ENCODE peak calls at places on chromosomes 7 and 10, in ten cellular contexts. A, N, P, M, Q, R, G, C, J and B are unnamed samples.

GRCh38 chr7:94907026-94907419 is 371 bp upstream of the PPP1R9A start:
- DNase-seq in A (no peak), N (peak; percentile 12), P (peak; percentile 60), M (no peak), Q (no peak), R (no peak), G (no peak), C (no peak), J (no peak), B (no peak)

GRCh38 chr10:688621-689426 is 644 bp downstream of the DIP2C start:
- DNase-seq in A (peak; percentile 35), N (no peak), P (no peak), M (no peak), Q (peak; percentile 54), R (peak; percentile 36), G (no peak), C (no peak), J (peak; percentile 45), B (peak; percentile 89)

GRCh38 chr10:86614853-86615252 is 39.5 kb upstream of the OPN4 start:
- DNase-seq in A (no peak), N (no peak), P (no peak), M (peak; percentile 47), Q (no peak), R (no peak), G (no peak), C (no peak), J (no peak), B (peak; percentile 24)

GRCh38 chr7:82234457-82235049 is 209.0 kb downstream of the CACNA2D1 start:
- DNase-seq in A (peak; percentile 11), N (peak; percentile 16), P (no peak), M (no peak), Q (no peak), R (no peak), G (no peak), C (no peak), J (no peak), B (no peak)

GRCh38 chr10:97888641-97889262 is 39.1 kb downstream of the GOLGA7B start:
- DNase-seq in A (peak; percentile 86), N (no peak), P (no peak), M (no peak), Q (no peak), R (peak; percentile 19), G (peak; percentile 86), C (no peak), J (peak; percentile 67), B (no peak)

GRCh38 chr10:71344916-71345557 is 26.0 kb downstream of the SLC29A3 start:
- DNase-seq in A (no peak), N (no peak), P (no peak), M (no peak), Q (no peak), R (no peak), G (peak; percentile 27), C (no peak), J (no peak), B (no peak)

GRCh38 chr7:26143298-26144044 is 8.5 kb upstream of the NFE2L3 start:
- DNase-seq in A (peak; percentile 24), N (no peak), P (no peak), M (no peak), Q (no peak), R (no peak), G (no peak), C (no peak), J (no peak), B (no peak)

GRCh38 chr10:97116534-97117162 is 69.1 kb downstream of the SLIT1 start:
- DNase-seq in A (no peak), N (no peak), P (no peak), M (no peak), Q (no peak), R (no peak), G (no peak), C (no peak), J (no peak), B (no peak)

GRCh38 chr10:97497572-97498075 is 598 bp downstream of the MMS19 start:
- DNase-seq in A (peak; percentile 97), N (peak; percentile 69), P (peak; percentile 94), M (peak; percentile 81), Q (peak; percentile 74), R (peak; percentile 84), G (peak; percentile 85), C (peak; percentile 46), J (peak; percentile 74), B (peak; percentile 95)

GRCh38 chr10:113524539-113525490 is 28.0 kb upstream of the HABP2 start:
- DNase-seq in A (no peak), N (no peak), P (no peak), M (no peak), Q (no peak), R (no peak), G (peak; percentile 10), C (no peak), J (peak; percentile 17), B (no peak)

DNA sequence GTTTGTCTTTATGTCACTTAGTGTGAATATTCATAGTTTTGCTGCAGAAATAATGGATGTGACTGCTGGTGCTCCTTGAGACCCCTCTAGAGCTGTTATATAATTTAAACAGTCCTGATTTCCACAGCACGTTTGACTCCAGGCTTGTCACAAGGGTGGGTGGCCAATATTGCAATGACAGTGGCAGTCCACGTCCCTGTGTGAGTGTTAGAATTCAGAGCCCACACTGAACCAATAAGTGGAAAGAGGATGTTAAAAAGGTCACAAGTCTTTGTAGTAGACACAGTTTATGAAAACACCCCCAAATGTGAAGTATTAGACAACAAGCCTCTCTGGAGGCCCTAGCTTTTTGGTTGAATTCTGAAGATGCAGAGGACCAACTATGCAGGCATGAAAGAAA is 2.0 kb downstream of the PPP1R17 start:
- DNase-seq in A (no peak), N (no peak), P (no peak), M (no peak), Q (no peak), R (no peak), G (no peak), C (no peak), J (no peak), B (no peak)
- TF ChIP-seq POLR2A in A (no peak), N (no peak), P (no peak), M (no peak), Q (no peak), R (no peak), G (no peak), C (no peak), J (no peak), B (no peak)

DNA sequence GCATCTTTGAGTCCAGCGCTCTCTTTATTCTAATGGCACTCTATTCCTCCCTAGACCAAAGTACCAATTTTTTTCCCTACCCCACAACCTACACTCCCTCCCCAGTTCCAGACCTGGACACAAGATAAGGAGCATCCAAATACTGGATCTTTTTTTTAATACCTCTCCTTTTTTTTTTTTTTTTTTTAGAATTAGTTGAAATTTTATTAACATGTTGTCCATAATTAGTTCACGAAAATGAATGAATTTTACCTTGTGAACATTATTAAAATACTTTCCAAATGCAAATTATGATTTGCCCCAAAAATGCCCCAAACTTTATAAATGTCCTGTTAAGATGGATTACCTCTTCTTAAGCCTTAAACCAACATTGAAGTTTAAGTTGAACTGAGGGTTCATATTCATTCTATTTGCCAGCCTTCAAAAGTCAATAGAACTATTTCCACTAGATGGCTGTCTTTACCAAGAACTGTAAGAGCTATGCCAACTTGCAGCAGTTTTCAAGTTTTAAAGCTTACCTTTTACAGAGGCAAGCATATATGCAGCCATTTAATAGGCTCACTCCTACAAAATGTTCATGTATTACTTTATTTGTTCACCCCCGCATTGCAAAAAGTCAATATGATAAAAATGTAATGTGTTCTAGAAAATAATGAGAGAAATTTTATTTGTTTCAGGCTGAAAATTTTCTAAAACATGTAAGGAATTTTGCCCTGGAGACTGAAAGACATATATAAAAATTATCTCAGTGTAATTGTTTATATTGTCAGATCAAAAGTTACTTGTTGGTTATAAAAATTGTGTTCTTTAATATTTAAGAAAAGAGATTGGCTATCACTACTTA is 39.7 kb upstream of the TNKS2 start:
- DNase-seq in A (peak; percentile 31), N (peak; percentile 72), P (no peak), M (peak; percentile 11), Q (no peak), R (no peak), G (no peak), C (peak; percentile 11), J (no peak), B (no peak)
- TF ChIP-seq EP300 in A (no peak), N (no peak), P (no peak), M (no peak), Q (no peak), R (no peak), G (no peak), C (no peak), J (no peak), B (no peak)

GRCh38 chr10:60917331-60918280 is 26.4 kb downstream of the RHOBTB1 start:
- DNase-seq in A (no peak), N (no peak), P (no peak), M (no peak), Q (no peak), R (no peak), G (no peak), C (no peak), J (no peak), B (no peak)
- H3K27ac ChIP-seq in A (no peak overlapping the region), N (no peak overlapping the region), P (no peak overlapping the region), M (no peak overlapping the region), Q (no peak overlapping the region), R (no peak overlapping the region), G (no peak overlapping the region), C (no peak overlapping the region), J (no peak overlapping the region), B (peak overlapping the region; percentile 54)

GRCh38 chr10:109218207-109218606 is 705.1 kb downstream of the XPNPEP1 start:
- DNase-seq in A (no peak), N (no peak), P (no peak), M (no peak), Q (no peak), R (no peak), G (no peak), C (no peak), J (no peak), B (no peak)
- TF ChIP-seq POLR2A in A (no peak), N (no peak), P (no peak), M (no peak), Q (no peak), R (no peak), G (no peak), C (no peak), J (no peak), B (no peak)

DNA sequence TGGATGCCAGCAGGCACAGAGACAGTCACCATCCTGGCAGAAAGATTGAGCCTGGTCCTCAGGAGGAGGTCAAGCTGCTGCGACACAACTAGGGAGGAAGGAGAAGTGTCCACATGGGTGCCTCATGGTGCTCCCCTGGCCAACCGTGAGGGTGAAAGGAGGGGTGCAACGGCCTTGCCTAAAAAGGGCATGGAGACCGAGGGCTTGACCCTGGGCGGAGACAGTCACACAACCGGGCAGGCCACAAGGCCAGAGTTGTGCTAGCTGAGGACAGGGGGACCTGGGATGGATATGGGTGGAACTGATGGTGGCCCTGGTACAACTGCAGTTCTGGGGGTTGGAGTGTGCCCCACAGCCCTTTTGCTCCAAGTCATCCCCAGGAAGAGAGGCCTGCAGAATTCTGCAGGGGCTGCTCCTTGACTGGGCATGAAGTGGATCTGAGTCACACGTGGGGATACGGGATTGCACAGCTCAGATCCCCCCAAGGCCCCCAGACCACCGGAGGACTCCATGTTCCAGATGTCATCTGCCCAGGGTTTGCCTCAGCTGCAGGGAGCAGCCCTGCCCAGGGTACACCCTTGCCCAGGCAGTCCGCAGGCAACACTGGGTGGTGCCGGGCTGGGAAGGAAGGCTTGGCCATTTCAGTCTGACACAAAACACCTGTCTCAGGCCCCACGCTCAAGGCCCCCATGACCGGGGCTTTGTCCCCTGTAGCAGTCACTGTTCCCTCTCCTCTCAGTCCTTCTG is 602.3 kb upstream of the MGMT start:
- DNase-seq in A (no peak), N (no peak), P (no peak), M (no peak), Q (no peak), R (no peak), G (no peak), C (no peak), J (no peak), B (peak; percentile 80)
- TF ChIP-seq EP300 in A (no peak), N (no peak), P (no peak), M (no peak), Q (no peak), R (no peak), G (no peak), C (no peak), J (no peak), B (no peak)